ENCODE peak calls at places on chromosomes 7 and 10, in seven cellular contexts. K, F, J, E, Z, Y and T are unnamed samples.

GRCh38 chr7:85750454-85750949 is 563.6 kb upstream of the SEMA3D start:
- DNase-seq in K (peak), F (no peak), J (no peak), E (no peak), Z (peak), Y (peak), T (peak)

GRCh38 chr10:81953420-81953819 is 78.4 kb downstream of the NRG3 start:
- DNase-seq in K (no peak), F (no peak), J (no peak), E (no peak), Z (no peak), Y (no peak), T (no peak)

GRCh38 chr7:68787586-68787985 is 810.7 kb upstream of the AUTS2 start:
- DNase-seq in K (no peak), F (no peak), J (no peak), E (no peak), Z (peak), Y (no peak), T (no peak)

GRCh38 chr7:101690061-101690460 is 61.0 kb upstream of the MYL10 start:
- DNase-seq in K (no peak), F (no peak), J (no peak), E (no peak), Z (no peak), Y (no peak), T (no peak)

GRCh38 chr10:22634093-22634492 is 80.3 kb downstream of the PIP4K2A start:
- DNase-seq in K (no peak), F (no peak), J (no peak), E (no peak), Z (no peak), Y (no peak), T (no peak)

GRCh38 chr10:98267894-98268693 is at the start of gene LOXL4:
- DNase-seq in K (peak), F (no peak), J (no peak), E (no peak), Z (peak), Y (peak), T (peak)

GRCh38 chr10:78664929-78665525 is 403.7 kb upstream of the ZMIZ1 start:
- DNase-seq in K (peak), F (no peak), J (no peak), E (no peak), Z (no peak), Y (peak), T (peak)

GRCh38 chr10:114754445-114755320 is 66.9 kb upstream of the FHIP2A start:
- DNase-seq in K (no peak), F (no peak), J (no peak), E (no peak), Z (no peak), Y (peak), T (no peak)

GRCh38 chr10:92567952-92568600 is 5.8 kb downstream of the IDE start:
- DNase-seq in K (no peak), F (no peak), J (no peak), E (no peak), Z (peak), Y (peak), T (no peak)

GRCh38 chr10:121684276-121684675 is 86.0 kb upstream of the FGFR2 start:
- DNase-seq in K (no peak), F (no peak), J (no peak), E (no peak), Z (no peak), Y (peak), T (no peak)

GRCh38 chr7:99976626-99977025 is 795 bp upstream of the AZGP1 start:
- DNase-seq in K (no peak), F (no peak), J (no peak), E (peak), Z (no peak), Y (no peak), T (no peak)

GRCh38 chr10:66917104-66917503 is 8.7 kb upstream of the LRRTM3 start:
- DNase-seq in K (no peak), F (no peak), J (no peak), E (no peak), Z (peak), Y (no peak), T (no peak)
- TF ChIP-seq CTCF in K (no peak), F (no peak), J (peak), E (no peak), Z (peak), Y (peak), T (no peak)

GRCh38 chr10:57775250-57775649 is 492.4 kb downstream of the IPMK start:
- DNase-seq in K (no peak), F (no peak), J (no peak), E (no peak), Z (no peak), Y (no peak), T (no peak)
- TF ChIP-seq CTCF in K (no peak), F (no peak), J (no peak), E (no peak), Z (no peak), Y (no peak), T (no peak)

DNA sequence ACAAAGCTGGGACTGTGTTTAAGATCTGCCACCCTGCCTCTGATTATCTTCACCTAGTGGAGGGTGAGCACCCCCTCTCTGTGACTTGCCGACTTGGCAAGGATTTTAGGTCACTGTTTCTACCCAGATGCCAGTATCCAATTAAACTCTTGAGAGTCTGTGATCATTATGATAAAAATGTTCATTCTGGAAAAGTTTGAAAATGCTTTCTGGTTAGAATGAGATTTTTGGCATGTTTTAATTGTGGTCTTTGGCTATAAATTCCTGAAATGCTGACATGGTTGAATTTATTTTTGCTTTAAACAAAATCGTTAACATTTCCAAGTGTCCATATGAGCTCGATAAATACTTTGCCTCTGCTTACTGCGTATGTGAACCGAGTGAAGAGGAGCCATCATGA is 221.4 kb downstream of the BICC1 start:
- DNase-seq in K (no peak), F (no peak), J (no peak), E (no peak), Z (no peak), Y (no peak), T (no peak)
- TF ChIP-seq CTCF in K (no peak), F (no peak), J (peak), E (no peak), Z (no peak), Y (no peak), T (no peak)

DNA sequence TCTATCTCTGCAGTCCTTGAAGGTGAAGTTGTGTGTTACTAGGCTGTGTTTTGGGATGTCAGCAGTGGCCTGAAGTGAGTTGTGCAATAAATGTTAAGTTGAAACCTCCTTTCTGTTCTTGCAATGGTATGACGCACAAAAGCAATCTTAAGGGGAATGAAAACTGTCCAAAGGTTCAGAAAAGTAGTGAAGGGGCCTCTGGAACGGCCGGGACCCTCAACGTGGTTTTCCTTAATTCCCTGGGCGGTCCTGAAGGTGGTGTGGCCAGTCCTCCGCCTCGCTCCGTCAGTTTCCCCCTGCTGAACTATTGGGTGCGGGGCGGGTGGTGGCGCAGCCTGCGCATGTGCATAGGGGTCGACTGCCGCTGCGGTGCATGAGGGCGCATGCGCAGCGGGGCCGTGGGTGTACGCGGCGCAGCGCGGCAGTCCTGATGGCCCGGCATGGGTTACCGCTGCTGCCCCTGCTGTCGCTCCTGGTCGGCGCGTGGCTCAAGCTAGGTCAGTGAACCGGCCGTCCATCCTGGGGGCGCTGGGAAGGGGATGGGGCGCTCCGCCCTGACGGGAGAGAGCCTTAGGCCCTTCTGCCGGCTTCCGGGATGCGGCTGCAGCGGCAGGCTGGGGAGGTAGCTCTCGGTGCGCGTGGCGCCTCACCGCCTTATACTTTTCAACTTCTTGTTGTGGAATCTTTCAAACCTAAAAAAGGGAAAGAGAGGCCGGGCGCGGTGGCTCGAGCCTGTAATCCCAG is at the start of gene SUMF2:
- DNase-seq in K (peak), F (peak), J (peak), E (peak), Z (peak), Y (peak), T (peak)
- TF ChIP-seq CTCF in K (peak), F (no peak), J (peak), E (peak), Z (peak), Y (no peak), T (no peak)

DNA sequence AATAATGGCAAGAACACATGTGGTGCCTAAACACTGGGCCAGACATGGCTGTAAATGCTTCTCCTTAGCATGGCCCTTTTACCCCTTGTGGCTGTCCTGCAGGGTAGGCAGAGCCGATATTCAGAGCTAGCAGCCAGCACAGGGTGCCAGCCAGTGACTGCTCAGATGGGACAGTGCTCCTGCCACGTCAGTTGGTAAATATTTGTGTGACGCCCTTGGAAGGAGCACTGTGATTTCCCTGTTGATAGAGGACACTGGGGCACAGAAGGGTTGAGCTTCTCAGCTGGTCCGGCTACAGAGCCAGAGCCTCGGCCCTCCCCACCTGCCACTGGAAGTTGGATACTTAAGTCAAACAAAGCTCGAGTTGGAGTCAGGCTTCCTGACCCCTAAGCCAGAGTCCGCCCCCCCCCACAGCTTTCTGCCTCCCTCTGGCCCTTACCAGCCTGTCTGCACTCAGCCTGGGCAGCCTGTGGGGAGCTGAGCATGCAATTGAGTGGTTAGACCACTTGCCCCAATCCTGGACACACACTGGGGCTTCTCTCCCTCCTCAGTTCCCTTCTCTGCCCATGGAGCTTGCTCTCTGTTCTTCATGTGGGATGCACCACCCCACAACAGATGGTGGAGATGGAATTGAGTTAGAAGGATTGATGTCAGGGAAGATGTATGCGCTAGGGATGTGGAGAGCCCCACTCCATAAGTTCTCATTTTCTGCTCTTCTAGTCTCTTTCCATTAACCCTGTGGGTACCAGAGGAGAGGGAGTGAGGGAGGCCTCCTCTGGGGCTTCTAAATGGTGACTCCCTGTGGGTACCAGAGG is 350.8 kb downstream of the PLXNA4 start:
- DNase-seq in K (no peak), F (no peak), J (no peak), E (peak), Z (no peak), Y (peak), T (no peak)
- TF ChIP-seq CTCF in K (no peak), F (no peak), J (no peak), E (no peak), Z (no peak), Y (no peak), T (no peak)

DNA sequence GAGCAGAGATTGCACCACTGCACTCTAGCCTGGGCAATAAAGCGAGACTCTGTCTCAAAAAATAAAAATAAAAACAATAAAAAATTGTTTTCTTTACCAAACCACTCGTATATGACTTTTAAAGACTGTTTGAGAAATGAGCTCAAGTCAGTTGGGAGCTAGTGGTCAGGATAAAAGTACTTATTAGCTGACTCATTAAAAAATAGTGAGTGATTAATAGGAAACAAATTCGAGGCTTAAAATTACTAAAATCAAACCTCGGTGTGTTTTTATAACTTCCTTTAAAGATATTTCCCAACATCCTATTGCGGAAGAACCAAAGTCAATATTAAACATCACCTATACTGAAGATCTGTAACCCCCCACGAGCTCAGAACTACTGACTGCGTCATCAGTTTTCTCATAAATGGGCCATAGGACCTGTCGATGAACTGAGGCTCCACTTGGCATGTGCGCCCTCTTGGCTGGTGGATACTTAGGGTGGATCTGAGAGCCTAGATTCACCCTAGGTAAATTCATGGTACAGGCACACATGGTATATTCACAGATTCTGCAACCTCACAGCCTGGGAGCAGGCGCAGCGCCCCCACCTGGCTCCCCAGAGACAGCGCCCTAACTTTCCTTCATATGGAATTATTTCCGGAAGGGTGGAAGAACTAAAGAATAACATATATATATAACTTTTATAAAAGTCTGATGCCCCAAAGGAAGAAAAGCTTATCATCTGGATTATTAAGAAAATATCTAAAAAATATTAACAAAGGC is 9.2 kb downstream of the MKI67 start:
- DNase-seq in K (no peak), F (no peak), J (no peak), E (no peak), Z (no peak), Y (no peak), T (no peak)
- TF ChIP-seq CTCF in K (peak), F (no peak), J (no peak), E (no peak), Z (peak), Y (peak), T (peak)

GRCh38 chr10:95391164-95391563 is 100.4 kb upstream of the PDLIM1 start:
- DNase-seq in K (no peak), F (no peak), J (no peak), E (no peak), Z (no peak), Y (no peak), T (no peak)

GRCh38 chr10:95389982-95390381 is 99.2 kb upstream of the PDLIM1 start:
- DNase-seq in K (peak), F (no peak), J (no peak), E (no peak), Z (no peak), Y (no peak), T (no peak)

GRCh38 chr10:95392711-95393164 is 101.9 kb upstream of the PDLIM1 start:
- DNase-seq in K (no peak), F (no peak), J (no peak), E (no peak), Z (no peak), Y (no peak), T (no peak)

GRCh38 chr10:95392250-95392584 is 101.4 kb upstream of the PDLIM1 start:
- DNase-seq in K (no peak), F (no peak), J (no peak), E (no peak), Z (no peak), Y (no peak), T (no peak)

DNA sequence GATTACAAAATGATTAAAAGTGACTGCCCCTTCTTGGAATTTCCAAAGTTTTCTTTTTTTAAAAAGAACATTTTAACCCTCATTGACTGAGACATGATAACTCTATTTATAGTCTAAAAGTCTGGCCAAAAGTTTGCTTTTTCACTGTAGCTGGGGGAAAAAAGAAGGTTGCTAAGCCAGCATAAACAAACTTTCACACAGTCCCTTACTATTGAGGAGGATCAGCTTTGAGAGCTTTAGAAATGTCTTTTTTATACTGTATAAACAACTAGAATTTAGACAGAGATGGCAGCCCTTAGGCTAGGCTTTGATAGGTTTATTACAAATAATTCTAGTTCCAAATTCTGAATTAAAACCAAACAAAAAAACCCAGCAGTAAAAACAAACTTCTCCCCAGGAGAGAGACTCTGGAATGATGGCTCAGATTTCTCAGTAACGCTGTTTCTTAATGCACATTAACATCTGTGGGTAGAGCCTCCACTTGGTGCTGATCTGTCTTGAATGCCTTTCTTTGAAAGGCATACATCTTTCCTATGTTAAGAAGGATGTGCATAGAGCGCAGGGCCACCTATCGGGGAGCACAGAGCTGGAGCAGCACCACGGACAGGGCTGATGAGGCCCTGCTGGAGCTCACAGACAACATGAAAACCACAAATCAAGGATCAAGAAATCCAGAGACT is 100.9 kb upstream of the PDLIM1 start:
- DNase-seq in K (peak), F (no peak), J (no peak), E (no peak), Z (peak), Y (peak), T (peak)
- TF ChIP-seq CTCF in K (no peak), F (no peak), J (peak), E (no peak), Z (peak), Y (no peak), T (no peak)

DNA sequence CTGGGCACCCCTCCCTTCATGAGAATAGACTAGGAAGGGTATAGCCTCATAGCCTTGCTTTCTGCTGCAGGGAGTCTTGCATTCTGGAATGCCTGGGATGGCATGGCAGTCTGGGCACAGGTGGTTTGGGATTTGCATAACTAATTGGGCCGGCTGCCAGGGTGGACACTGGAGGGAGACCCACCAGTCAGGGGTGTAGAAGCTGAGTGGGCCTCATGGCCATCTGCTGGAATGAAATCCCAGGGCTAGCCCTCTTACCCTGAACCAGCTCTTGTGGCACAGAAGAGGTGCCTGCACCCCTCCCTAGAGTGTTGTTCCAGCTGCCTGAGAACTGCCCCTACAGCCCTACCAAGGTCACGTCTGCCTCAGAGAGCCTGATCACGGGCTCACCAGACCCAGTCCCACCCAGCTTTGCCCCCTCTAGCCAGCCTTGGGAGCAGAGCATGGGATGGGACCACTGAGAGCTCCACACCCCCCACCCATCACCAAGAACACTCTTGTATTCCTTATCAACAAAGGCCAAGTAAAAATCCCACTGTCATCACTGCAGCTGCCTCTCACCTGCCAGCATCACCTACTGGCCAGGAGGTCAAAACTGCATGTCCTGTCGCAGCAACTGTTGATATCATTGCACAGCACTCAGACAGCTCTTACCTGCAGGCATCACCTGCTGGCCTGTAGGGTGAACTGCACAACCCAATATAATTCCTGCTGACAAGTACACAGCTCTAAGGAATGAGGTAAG is 148.9 kb downstream of the ZEB1 start:
- DNase-seq in K (peak), F (no peak), J (no peak), E (peak), Z (peak), Y (peak), T (peak)
- TF ChIP-seq CTCF in K (peak), F (no peak), J (peak), E (peak), Z (peak), Y (peak), T (peak)